ENCODE peak calls at places on chromosomes 2 and 18, in six cellular contexts. R is transverse colon; U is IMR-90; O is Panc1; H is CD4-positive, alpha-beta T cell; S is AG09319. F is an unnamed sample.

GRCh38 chr2:96325038-96325883 is at the start of gene ITPRIPL1:
- DNase-seq in S (no peak), U (no peak), H (no peak), O (no peak), R (peak; percentile 24), F (peak; percentile 73)

GRCh38 chr2:132984731-132985130 is 314.7 kb upstream of the LYPD1 start:
- DNase-seq in R (no peak), U (no peak), H (no peak), O (no peak), S (no peak), F (no peak)

GRCh38 chr2:196166876-196167275 is 4.5 kb downstream of the STK17B start:
- DNase-seq in U (peak; percentile 87), O (no peak), S (no peak), R (no peak), H (no peak), F (no peak)

GRCh38 chr18:59298871-59299270 is 19.6 kb downstream of the CPLX4 start:
- DNase-seq in S (no peak), U (no peak), O (no peak), R (no peak), H (no peak), F (no peak)

GRCh38 chr2:150911766-150912280 is 349.8 kb downstream of the RBM43 start:
- DNase-seq in O (peak; percentile 20), H (no peak), U (peak; percentile 95), R (peak; percentile 34), S (peak; percentile 86), F (no peak)

GRCh38 chr2:25160376-25160775 is 8.0 kb downstream of the POMC start:
- DNase-seq in U (no peak), H (no peak), S (no peak), R (no peak), O (no peak), F (no peak)

GRCh38 chr18:44536041-44536440 is 144.6 kb upstream of the SETBP1 start:
- DNase-seq in U (peak; percentile 13), H (no peak), O (no peak), R (no peak), S (peak; percentile 45), F (no peak)

GRCh38 chr2:145599761-145600160 is 1079.8 kb upstream of the ZEB2 start:
- DNase-seq in O (no peak), R (no peak), H (no peak), S (no peak), U (peak; percentile 79), F (no peak)

GRCh38 chr2:120531863-120532600 is 186.1 kb downstream of the INHBB start:
- DNase-seq in S (no peak), U (no peak), O (no peak), R (no peak), H (no peak), F (no peak)

GRCh38 chr2:27860111-27860510 is 30.1 kb downstream of the RBKS start:
- DNase-seq in U (peak; percentile 90), S (peak; percentile 37), R (no peak), O (peak; percentile 15), H (no peak), F (no peak)

GRCh38 chr2:237178396-237178795 is 92.7 kb downstream of the COPS8 start:
- DNase-seq in H (no peak), S (peak; percentile 43), R (no peak), U (peak; percentile 100), O (no peak), F (no peak)

GRCh38 chr2:400988-401679 is 113.2 kb upstream of the ALKAL2 start:
- DNase-seq in H (no peak), U (no peak), O (no peak), S (no peak), R (no peak), F (no peak)

GRCh38 chr2:25972049-25972823 is 10.1 kb downstream of the KIF3C start:
- DNase-seq in S (no peak), U (peak; percentile 72), H (no peak), O (no peak), R (no peak), F (no peak)

GRCh38 chr2:241548451-241548835 is 10.1 kb upstream of the BOK start:
- DNase-seq in O (no peak), H (no peak), S (no peak), U (no peak), R (no peak), F (no peak)

GRCh38 chr2:85277416-85278158 is 50.2 kb downstream of the TGOLN2 start:
- DNase-seq in R (no peak), O (no peak), S (peak; percentile 86), U (peak; percentile 89), H (no peak), F (no peak)

GRCh38 chr2:69997296-69998184 is 36.1 kb upstream of the ASPRV1 start:
- DNase-seq in H (no peak), S (no peak), O (peak; percentile 24), U (peak; percentile 71), R (peak; percentile 40), F (no peak)

GRCh38 chr2:33437815-33438214 is 38.6 kb upstream of the RASGRP3 start:
- DNase-seq in O (no peak), R (no peak), H (no peak), U (no peak), S (no peak), F (no peak)

GRCh38 chr2:210169871-210170441 is 1.3 kb downstream of the KANSL1L start:
- DNase-seq in O (no peak), R (no peak), H (no peak), U (peak; percentile 79), S (peak; percentile 36), F (peak; percentile 42)

DNA sequence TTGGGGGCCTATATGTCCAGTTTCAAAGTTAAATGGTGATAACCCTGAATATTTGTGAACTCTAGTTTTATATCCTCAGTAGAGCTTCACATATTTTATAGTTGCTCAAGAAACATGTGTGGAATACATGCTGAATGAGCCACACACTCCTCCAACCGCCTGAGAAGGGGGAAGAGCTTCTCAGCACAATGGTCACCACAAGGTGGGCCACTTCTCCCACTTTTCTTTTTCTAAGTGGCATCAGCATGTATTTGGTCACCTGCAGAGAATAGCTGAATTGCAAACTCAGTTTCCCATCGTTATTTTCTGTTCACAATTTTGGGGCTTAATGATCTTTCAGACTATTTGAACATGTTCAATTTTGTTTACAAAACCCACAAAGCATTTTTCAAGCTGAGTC is 340.5 kb downstream of the PARD3B start:
- DNase-seq in H (no peak), R (no peak), O (no peak), U (no peak), S (no peak), F (no peak)
- TF ChIP-seq CTCF in H (no peak), R (no peak), O (peak; percentile 50), U (peak; percentile 10), S (no peak), F (no peak)

DNA sequence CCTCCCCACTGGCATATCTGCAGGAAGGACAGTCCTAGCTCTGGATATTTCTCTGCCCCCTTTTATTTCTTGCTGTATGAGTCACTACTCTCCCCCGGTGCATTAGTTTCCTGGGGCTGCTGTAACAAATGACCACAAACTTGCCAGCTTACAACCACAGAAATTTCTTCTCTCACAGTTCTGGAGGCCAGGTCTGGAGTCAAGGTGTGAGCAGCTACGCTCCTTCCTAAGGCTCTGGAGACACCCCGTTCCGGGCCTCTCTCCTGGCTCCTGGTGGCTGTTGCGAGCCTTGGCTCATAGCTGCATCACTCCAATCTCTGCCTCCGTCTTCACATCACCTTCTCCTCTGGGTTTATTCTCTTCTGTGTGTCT is 34.1 kb downstream of the PTPRM start:
- DNase-seq in H (no peak), R (no peak), S (no peak), U (peak; percentile 63), O (no peak), F (no peak)
- TF ChIP-seq CTCF in H (no peak), R (no peak), S (no peak), U (no peak), O (no peak), F (no peak)

GRCh38 chr18:52451252-52451651 is 111.3 kb downstream of the DCC start:
- DNase-seq in O (no peak), S (no peak), R (no peak), H (no peak), U (no peak), F (no peak)

GRCh38 chr18:52452427-52452826 is 112.4 kb downstream of the DCC start:
- DNase-seq in R (no peak), H (no peak), S (no peak), U (no peak), O (no peak), F (no peak)

DNA sequence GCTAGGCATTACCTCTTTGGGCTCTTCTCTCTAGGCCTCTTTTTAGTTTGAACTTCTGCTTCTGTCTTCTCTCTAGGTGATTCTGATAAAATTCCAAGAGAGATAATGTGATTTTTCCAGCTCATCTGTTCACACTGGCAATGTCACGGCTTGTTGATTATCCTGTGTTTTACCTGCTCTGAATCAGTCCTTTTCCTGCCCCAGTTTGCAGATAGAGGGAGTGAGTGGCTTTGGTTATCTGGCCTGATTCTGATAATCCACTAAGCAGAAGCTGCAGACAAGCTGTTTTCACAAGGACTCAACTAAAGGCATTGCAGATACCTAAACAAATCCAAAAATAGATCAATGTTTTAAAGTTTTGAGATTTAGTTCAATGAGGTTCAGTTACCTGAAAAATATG is 111.9 kb downstream of the DCC start:
- DNase-seq in O (no peak), S (no peak), H (no peak), U (no peak), R (no peak), F (no peak)
- TF ChIP-seq CTCF in O (no peak), S (no peak), H (no peak), U (no peak), R (no peak), F (no peak)

GRCh38 chr2:31140151-31140550 is 1.9 kb upstream of the GALNT14 start:
- DNase-seq in S (no peak), O (no peak), H (no peak), R (no peak), U (no peak), F (no peak)

GRCh38 chr2:31137211-31138036 is 816 bp downstream of the GALNT14 start:
- DNase-seq in O (no peak), U (no peak), S (peak; percentile 5), H (no peak), R (no peak), F (peak; percentile 48)

GRCh38 chr2:31136732-31137131 is 1.5 kb downstream of the GALNT14 start:
- DNase-seq in U (no peak), R (no peak), S (no peak), H (no peak), O (no peak), F (peak; percentile 47)

GRCh38 chr2:31136000-31136399 is 2.2 kb downstream of the GALNT14 start:
- DNase-seq in S (no peak), O (no peak), H (no peak), R (no peak), U (no peak), F (no peak)

DNA sequence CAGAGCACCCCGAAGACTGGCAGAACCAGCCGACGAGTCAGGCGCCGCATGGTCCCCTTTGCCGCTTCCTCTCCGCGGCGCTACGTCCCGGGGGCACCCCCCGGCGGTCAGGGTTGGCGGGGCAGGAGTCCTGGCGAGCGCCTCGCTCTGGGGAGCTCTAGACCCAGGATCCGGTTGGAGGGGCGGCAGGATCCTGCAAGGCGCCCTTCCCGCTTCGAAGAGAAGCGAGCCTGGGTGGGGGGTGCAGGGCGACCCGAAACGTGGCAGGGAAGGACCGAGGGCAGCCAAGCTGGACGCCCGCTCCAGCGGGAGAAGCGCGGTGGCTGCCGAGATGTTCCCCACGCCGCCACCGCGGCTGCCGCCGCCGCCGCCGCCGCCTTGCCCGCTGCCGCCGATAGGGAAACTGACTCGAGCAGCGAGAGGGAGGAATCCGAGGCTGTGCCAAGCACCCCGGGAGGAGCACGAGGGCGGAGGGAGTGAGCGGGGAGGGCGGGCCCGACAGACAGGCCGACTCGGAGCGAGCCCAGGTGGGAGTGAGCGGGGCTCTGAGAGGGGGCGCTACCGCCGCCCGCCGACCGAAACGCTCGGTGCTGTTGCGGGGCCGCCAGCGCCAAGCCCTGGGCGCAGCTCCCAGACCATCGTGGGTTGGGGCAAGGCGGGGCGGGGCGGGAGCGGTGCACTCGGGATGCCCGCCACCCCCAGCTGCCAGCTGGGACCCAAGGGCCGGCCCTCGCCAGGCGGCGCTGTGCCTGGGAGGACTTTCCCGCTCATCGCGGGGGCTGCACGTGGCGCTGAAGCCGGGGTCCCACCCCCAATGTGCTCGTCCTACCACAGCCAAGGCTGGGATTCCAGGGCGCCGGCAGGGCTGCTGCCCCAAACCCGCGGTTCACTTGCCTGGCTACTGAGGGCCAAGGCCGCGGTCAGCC is at the start of gene GALNT14:
- DNase-seq in H (no peak), U (peak; percentile 7), S (peak; percentile 45), O (no peak), R (peak; percentile 32), F (peak; percentile 77)
- TF ChIP-seq CTCF in H (peak; percentile 10), U (peak; percentile 31), S (peak; percentile 81), O (peak; percentile 74), R (peak; percentile 22), F (no peak)

F was measured in GM20000.